ENCODE peak calls at places on chromosomes 5 and 9, in four cellular contexts. Q is GM23338, G is A549, T is SK-N-SH. K is an unnamed sample.

GRCh38 chr5:73311291-73312110 is 137.1 kb downstream of the FOXD1 start:
- DNase-seq in Q (peak; percentile 62), G (no peak), T (no peak), K (no peak)

GRCh38 chr5:55997742-55998351 is 3.1 kb upstream of the IL6ST start:
- DNase-seq in Q (no peak), G (no peak), T (no peak), K (peak; percentile 69)

GRCh38 chr9:16257604-16258003 is 612.9 kb downstream of the BNC2 start:
- DNase-seq in Q (peak; percentile 28), G (no peak), T (no peak), K (no peak)

GRCh38 chr5:36820900-36821299 is 55.7 kb upstream of the NIPBL start:
- DNase-seq in Q (no peak), G (no peak), T (no peak), K (no peak)

GRCh38 chr5:151819830-151820229 is 48.1 kb downstream of the G3BP1 start:
- DNase-seq in Q (no peak), G (no peak), T (no peak), K (no peak)

GRCh38 chr5:41794478-41794877 is 75.7 kb downstream of the OXCT1 start:
- DNase-seq in Q (no peak), G (peak; percentile 5), T (no peak), K (no peak)

GRCh38 chr9:112029921-112030444 is 133.4 kb downstream of the UGCG start:
- DNase-seq in Q (peak; percentile 60), G (peak; percentile 67), T (no peak), K (peak; percentile 74)

GRCh38 chr5:171593401-171593800 is 174.0 kb downstream of the FGF18 start:
- DNase-seq in Q (no peak), G (no peak), T (no peak), K (no peak)

GRCh38 chr9:130382086-130382485 is 62.7 kb upstream of the ASS1 start:
- DNase-seq in Q (peak; percentile 46), G (no peak), T (no peak), K (no peak)

GRCh38 chr5:179134511-179134910 is 74.3 kb downstream of the ZNF354C start:
- DNase-seq in Q (no peak), G (no peak), T (no peak), K (no peak)

GRCh38 chr9:136086213-136086881 is 8.7 kb downstream of the NACC2 start:
- DNase-seq in Q (no peak), G (no peak), T (peak; percentile 77), K (no peak)

GRCh38 chr5:73444499-73445432 is 3.8 kb downstream of the FOXD1 start:
- DNase-seq in Q (peak; percentile 62), G (no peak), T (peak; percentile 33), K (no peak)

GRCh38 chr9:92716557-92716956 is 46.6 kb upstream of the IPPK start:
- DNase-seq in Q (peak; percentile 90), G (peak; percentile 73), T (peak; percentile 90), K (peak; percentile 38)

GRCh38 chr9:6877671-6878161 is 119.9 kb downstream of the KDM4C start:
- DNase-seq in Q (no peak), G (peak; percentile 8), T (no peak), K (no peak)

GRCh38 chr9:73042155-73042554 is 89.3 kb upstream of the ALDH1A1 start:
- DNase-seq in Q (no peak), G (no peak), T (no peak), K (no peak)

GRCh38 chr5:132999246-132999645 is 27.1 kb downstream of the ZCCHC10 start:
- DNase-seq in Q (no peak), G (no peak), T (no peak), K (no peak)

GRCh38 chr9:72839140-72839539 is 113.7 kb downstream of the ALDH1A1 start:
- DNase-seq in Q (no peak), G (no peak), T (no peak), K (no peak)

GRCh38 chr9:90658181-90658580 is 15.6 kb upstream of the DIRAS2 start:
- DNase-seq in Q (no peak), G (no peak), T (no peak), K (no peak)

GRCh38 chr5:56979968-56980367 is 28.0 kb upstream of the MIER3 start:
- DNase-seq in Q (no peak), G (no peak), T (no peak), K (no peak)

GRCh38 chr9:70034292-70034711 is 9.3 kb upstream of the MAMDC2 start:
- DNase-seq in Q (no peak), G (no peak), T (no peak), K (no peak)

GRCh38 chr9:70040506-70040905 is 3.1 kb upstream of the MAMDC2 start:
- DNase-seq in Q (no peak), G (no peak), T (no peak), K (no peak)

GRCh38 chr9:70031141-70031545 is 12.5 kb upstream of the MAMDC2 start:
- DNase-seq in Q (no peak), G (no peak), T (no peak), K (no peak)

GRCh38 chr9:70042461-70043215 is 1.0 kb upstream of the MAMDC2 start:
- DNase-seq in Q (no peak), G (no peak), T (no peak), K (no peak)

DNA sequence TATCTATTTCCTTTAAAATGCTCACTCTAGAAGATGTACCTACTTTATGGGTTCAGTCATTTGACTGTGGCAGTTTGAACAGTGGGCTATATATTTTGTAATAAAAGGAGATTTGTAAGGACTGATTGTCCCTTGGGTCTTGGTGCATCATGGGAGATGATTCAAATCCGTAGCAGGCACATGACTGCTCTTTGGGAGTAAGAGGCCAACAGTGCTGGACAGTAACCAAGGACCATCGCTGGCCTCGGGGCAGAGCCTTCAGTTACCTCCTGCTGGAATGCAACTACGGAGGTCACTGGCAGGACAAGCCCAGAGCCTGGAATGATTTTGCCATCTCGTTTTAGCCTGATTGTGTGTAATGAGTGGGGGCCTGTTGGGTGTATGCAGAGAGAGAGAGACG is 7.0 kb upstream of the MAMDC2 start:
- DNase-seq in Q (no peak), G (no peak), T (no peak), K (no peak)
- TF ChIP-seq REST in Q (no peak), G (no peak), T (peak; percentile 24), K (no peak)

DNA sequence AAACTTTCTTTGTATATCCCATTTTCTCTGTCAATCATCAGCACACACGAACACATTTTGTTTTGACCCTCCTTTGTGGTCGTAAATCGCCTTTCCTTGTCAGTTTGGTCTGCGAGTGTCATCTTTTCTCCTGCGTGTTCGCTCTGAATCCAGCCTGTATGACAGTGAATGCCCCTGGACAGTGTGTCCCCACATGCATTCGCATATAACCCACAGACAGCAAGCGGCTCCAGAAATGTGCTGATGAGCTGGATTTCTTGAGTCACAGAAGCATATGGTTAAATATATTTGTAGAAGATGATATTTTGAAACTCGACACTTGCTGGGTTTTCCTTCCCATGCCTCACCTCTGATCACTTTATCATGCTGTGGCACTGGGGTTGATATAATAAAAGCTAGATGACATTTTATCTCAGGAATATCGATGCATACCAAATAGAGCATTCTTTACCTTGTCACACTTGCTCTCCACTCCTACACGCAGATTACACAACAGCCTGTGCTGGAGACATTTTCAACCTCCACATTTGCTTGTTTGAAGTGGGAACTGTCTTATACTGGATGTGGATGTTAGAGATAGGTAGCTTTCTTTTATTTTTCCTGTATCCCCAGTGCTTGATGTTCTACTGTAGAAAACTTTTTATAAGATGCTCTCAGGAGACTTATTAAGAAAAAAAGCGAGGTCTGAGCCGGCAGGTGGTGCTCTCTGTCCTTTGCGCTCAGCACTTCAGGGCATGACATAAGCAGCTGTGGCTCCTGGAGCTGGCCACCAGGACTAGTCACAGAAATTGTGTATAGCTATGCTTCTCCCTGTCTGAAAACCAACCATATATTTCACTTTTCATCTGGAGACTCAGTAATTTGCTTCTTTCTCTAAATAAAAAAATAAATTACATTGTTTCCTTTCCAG is 215.1 kb downstream of the SH3GL2 start:
- DNase-seq in Q (peak; percentile 21), G (peak; percentile 13), T (no peak), K (no peak)
- TF ChIP-seq CTCF in Q (no peak), G (peak; percentile 43), T (peak; percentile 59), K (peak; percentile 38)

DNA sequence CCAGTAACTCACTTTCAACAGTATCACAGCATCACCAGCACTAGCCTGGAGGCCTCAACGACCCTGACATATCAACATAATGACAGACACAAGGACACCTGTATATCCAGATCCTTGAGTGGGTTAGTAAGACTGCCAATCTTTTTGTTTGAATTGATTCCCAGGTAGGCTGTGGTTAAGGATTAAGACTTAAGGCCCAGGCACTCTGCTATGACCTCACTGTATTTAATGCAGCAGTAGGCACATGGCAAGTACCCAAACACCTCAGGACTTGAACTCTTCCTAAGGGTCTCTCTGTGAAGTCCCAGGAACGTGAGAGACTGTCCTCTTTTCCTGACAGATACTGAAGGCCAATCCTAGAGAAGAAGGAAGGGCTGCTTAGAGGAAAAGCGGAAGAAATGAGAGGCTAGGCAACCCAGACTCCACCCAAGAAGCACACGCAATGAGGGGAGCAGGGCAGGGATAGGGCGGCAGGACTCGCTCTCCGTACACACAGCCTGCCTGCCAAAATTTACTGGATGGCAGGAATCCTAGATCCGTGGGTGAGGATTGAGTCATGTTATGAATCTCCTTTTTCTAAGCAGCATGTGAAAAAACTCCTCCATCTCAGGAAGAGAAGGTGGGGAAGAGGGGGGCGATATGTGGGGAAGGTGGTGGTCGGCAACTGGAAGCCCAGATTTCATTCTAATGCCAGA is 93.4 kb downstream of the SIL1 start:
- DNase-seq in Q (no peak), G (no peak), T (no peak), K (no peak)
- H3K27ac ChIP-seq in Q (no peak overlapping the region), G (no peak overlapping the region), T (no peak overlapping the region), K (no peak overlapping the region)

GRCh38 chr5:146995878-146996277 is 117.3 kb upstream of the PPP2R2B start:
- DNase-seq in Q (no peak), G (no peak), T (no peak), K (no peak)
- TF ChIP-seq REST in Q (peak; percentile 33), G (peak; percentile 57), T (peak; percentile 69), K (no peak)

GRCh38 chr9:88742483-88742882 is 207.5 kb downstream of the NXNL2 start:
- DNase-seq in Q (no peak), G (no peak), T (no peak), K (no peak)

GRCh38 chr9:88738708-88739107 is 203.7 kb downstream of the NXNL2 start:
- DNase-seq in Q (no peak), G (no peak), T (peak; percentile 56), K (no peak)

GRCh38 chr9:88740844-88741243 is 205.9 kb downstream of the NXNL2 start:
- DNase-seq in Q (no peak), G (no peak), T (no peak), K (no peak)

GRCh38 chr9:88739373-88739772 is 204.4 kb downstream of the NXNL2 start:
- DNase-seq in Q (no peak), G (no peak), T (peak; percentile 69), K (no peak)

GRCh38 chr9:88741335-88741734 is 206.4 kb downstream of the NXNL2 start:
- DNase-seq in Q (peak; percentile 63), G (no peak), T (no peak), K (no peak)
- TF ChIP-seq CTCF in Q (peak; percentile 69), G (peak; percentile 44), T (peak; percentile 51), K (peak; percentile 54)

K was measured in Panc1.